ENCODE peak calls at places on chromosomes 2 and 18, in seven cellular contexts. L is trophoblast cell, Q is neuronal stem cell, Z is IMR-90, C is mesenchymal stem cell, B is mesendoderm, J is H1. O is an unnamed sample.

GRCh38 chr2:29114841-29115609 is at the start of gene CLIP4:
- DNase-seq in J (no peak), C (peak), Q (no peak), Z (peak), B (no peak), L (no peak), O (no peak)

GRCh38 chr2:147051248-147051647 is 793.6 kb upstream of the ACVR2A start:
- DNase-seq in C (no peak), Z (no peak), L (no peak), Q (no peak), B (no peak), J (no peak), O (no peak)

GRCh38 chr18:8367217-8367988 is 241.8 kb upstream of the RAB12 start:
- DNase-seq in Z (no peak), B (peak), L (peak), C (peak), J (peak), Q (peak), O (peak)

GRCh38 chr2:234269769-234270204 is 219.3 kb downstream of the SPP2 start:
- DNase-seq in J (no peak), C (peak), B (no peak), Z (peak), Q (no peak), L (peak), O (no peak)

GRCh38 chr18:9025104-9025838 is 77.2 kb upstream of the NDUFV2 start:
- DNase-seq in Z (peak), B (no peak), J (no peak), C (no peak), Q (no peak), L (no peak), O (no peak)

GRCh38 chr2:133867131-133867530 is 298.9 kb upstream of the NCKAP5 start:
- DNase-seq in Z (peak), L (no peak), Q (no peak), C (no peak), J (no peak), B (no peak), O (no peak)

GRCh38 chr2:198900141-198900540 is 557.6 kb downstream of the SATB2 start:
- DNase-seq in B (no peak), L (no peak), C (no peak), Z (no peak), Q (no peak), J (no peak), O (no peak)

GRCh38 chr2:174048238-174048637 is 83.1 kb upstream of the SP3 start:
- DNase-seq in Z (no peak), J (no peak), Q (no peak), B (no peak), C (no peak), L (no peak), O (no peak)

GRCh38 chr2:189022002-189022401 is 47.8 kb downstream of the COL3A1 start:
- DNase-seq in B (no peak), J (no peak), C (peak), L (no peak), Z (peak), Q (no peak), O (no peak)

GRCh38 chr2:16111838-16112210 is 171.5 kb downstream of the MYCN start:
- DNase-seq in B (no peak), C (no peak), L (no peak), Z (no peak), Q (no peak), J (no peak), O (no peak)

GRCh38 chr2:15521782-15522181 is 39.4 kb downstream of the NBAS start:
- DNase-seq in L (no peak), C (no peak), B (no peak), J (no peak), Q (no peak), Z (peak), O (no peak)

GRCh38 chr2:197286805-197287595 is 23.6 kb downstream of the ANKRD44 start:
- DNase-seq in B (no peak), Q (no peak), C (peak), Z (peak), J (no peak), L (no peak), O (no peak)

GRCh38 chr2:193837368-193837767 is 1642.6 kb upstream of the TMEFF2 start:
- DNase-seq in L (no peak), C (no peak), J (no peak), Z (no peak), B (no peak), Q (no peak), O (no peak)

GRCh38 chr18:10453261-10453884 is 1.1 kb upstream of the APCDD1 start:
- DNase-seq in Z (no peak), C (no peak), L (no peak), J (no peak), Q (no peak), B (no peak), O (no peak)

GRCh38 chr18:10450986-10451385 is 3.4 kb upstream of the APCDD1 start:
- DNase-seq in B (no peak), C (no peak), L (peak), Q (no peak), J (no peak), Z (no peak), O (no peak)

GRCh38 chr18:10444314-10445006 is 10.0 kb upstream of the APCDD1 start:
- DNase-seq in J (no peak), C (no peak), B (no peak), Z (peak), L (no peak), Q (no peak), O (no peak)

GRCh38 chr18:10453885-10454772 is at the start of gene APCDD1:
- DNase-seq in J (no peak), C (peak), B (peak), Z (no peak), L (peak), Q (peak), O (peak)

DNA sequence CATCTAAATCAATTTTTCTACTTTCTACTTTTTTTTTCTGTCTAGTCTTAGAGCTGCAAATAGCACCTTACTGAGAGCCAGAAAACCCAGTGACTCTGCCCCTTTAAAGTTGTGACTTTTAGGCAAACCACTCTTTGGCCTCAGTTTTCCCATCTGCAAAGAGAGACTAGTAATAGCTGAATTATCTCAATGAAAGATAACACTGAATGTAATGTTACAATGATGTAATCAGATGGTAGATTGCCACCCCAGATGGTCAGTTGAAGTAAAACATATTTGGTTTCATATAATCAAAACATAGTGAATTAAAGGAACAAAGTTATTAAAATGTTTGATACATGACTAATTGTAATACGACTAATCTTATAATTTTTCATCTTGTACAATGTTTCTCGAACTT is 5.0 kb upstream of the APCDD1 start:
- DNase-seq in C (no peak), Z (peak), J (no peak), L (no peak), Q (no peak), B (no peak), O (no peak)
- H2BK120ac ChIP-seq in C (no peak), Z (no peak), J (no peak), L (no peak), Q (no peak), B (no peak), O (no peak)

GRCh38 chr2:20521193-20521592 is 74.3 kb downstream of the RHOB start:
- DNase-seq in J (no peak), Z (no peak), B (no peak), C (no peak), Q (no peak), L (no peak), O (no peak)
- H2BK120ac ChIP-seq in J (no peak), Z (no peak), B (no peak), C (no peak), Q (no peak), L (no peak), O (no peak)

DNA sequence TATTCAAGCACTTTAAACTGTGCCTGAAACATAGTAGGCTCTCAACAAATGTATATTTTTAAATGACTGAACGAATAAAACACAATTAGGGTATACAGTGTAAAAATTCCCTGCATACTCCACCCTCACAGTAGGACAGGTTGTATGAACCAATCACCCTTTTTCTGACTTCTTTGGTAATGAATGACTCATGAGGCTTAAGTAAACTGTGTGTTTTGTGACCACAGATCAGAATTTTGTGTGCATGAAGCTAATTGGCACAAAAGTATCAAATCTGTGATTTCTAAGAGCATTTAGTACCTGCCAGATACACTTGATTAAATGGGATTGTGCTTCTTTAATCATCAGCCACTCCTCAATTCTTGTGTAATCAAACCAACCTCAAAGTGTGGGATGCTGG is 109.9 kb upstream of the MAP4K3 start:
- DNase-seq in B (no peak), J (no peak), Q (no peak), C (peak), Z (peak), L (no peak), O (no peak)
- H2BK120ac ChIP-seq in B (no peak), J (no peak), Q (no peak), C (no peak), Z (peak), L (no peak), O (no peak)

GRCh38 chr2:19902272-19902730 is 518 bp upstream of the TTC32 start:
- DNase-seq in Q (no peak), C (no peak), L (no peak), J (no peak), B (no peak), Z (no peak), O (no peak)

GRCh38 chr2:19900536-19901200 is 1.1 kb downstream of the TTC32 start:
- DNase-seq in J (no peak), C (peak), Z (no peak), B (peak), Q (no peak), L (no peak), O (no peak)

GRCh38 chr2:19899853-19900525 is 1.8 kb downstream of the TTC32 start:
- DNase-seq in Z (no peak), J (no peak), Q (no peak), C (peak), L (no peak), B (no peak), O (no peak)

GRCh38 chr2:19901458-19902271 is at the start of gene TTC32:
- DNase-seq in L (peak), Z (peak), Q (peak), B (peak), C (peak), J (peak), O (peak)

GRCh38 chr2:19901201-19901457 is 654 bp downstream of the TTC32 start:
- DNase-seq in C (no peak), Z (no peak), B (no peak), J (no peak), L (peak), Q (no peak), O (no peak)
- H2BK120ac ChIP-seq in C (no peak), Z (no peak), B (no peak), J (no peak), L (peak), Q (no peak), O (no peak)

GRCh38 chr2:113711857-113712256 is 44.6 kb downstream of the SLC35F5 start:
- DNase-seq in L (no peak), C (no peak), J (no peak), B (no peak), Q (no peak), Z (no peak), O (no peak)

GRCh38 chr2:113709022-113709421 is 47.4 kb downstream of the SLC35F5 start:
- DNase-seq in Z (no peak), Q (no peak), C (no peak), J (no peak), B (no peak), L (no peak), O (no peak)

GRCh38 chr2:113705982-113706523 is 50.4 kb downstream of the SLC35F5 start:
- DNase-seq in J (no peak), C (no peak), B (no peak), Z (no peak), L (no peak), Q (no peak), O (no peak)

GRCh38 chr2:113703404-113704299 is 52.8 kb downstream of the SLC35F5 start:
- DNase-seq in C (no peak), L (no peak), B (no peak), J (no peak), Q (no peak), Z (no peak), O (no peak)

GRCh38 chr2:113707106-113707505 is 49.3 kb downstream of the SLC35F5 start:
- DNase-seq in Q (no peak), Z (peak), L (no peak), C (peak), B (no peak), J (no peak), O (no peak)
- H2BK120ac ChIP-seq in Q (no peak), Z (no peak), L (no peak), C (no peak), B (no peak), J (no peak), O (no peak)

GRCh38 chr2:182895169-182895568 is 28.7 kb upstream of the FRZB start:
- DNase-seq in L (no peak), Q (no peak), J (no peak), C (no peak), Z (no peak), B (no peak), O (no peak)
- H2BK120ac ChIP-seq in L (no peak), Q (no peak), J (no peak), C (no peak), Z (no peak), B (no peak), O (no peak)

DNA sequence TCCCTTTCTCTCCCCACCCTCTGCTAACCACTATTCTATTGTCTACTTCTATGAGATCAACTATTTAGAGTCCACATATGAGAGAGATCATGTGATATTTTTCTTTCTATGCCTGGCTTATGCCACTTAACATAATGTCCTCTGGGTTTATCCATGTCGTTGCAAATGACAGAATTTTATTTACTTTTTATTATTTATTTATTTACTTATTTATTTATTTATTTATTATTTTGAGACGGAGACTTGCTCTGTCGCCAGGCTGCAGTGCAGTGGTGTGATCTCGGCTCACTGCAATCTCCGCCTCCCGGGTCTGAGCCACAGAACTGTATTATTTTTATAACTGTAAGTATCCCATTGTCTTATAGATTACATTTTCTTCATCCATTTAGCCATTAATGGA is 443.4 kb upstream of the CDH19 start:
- DNase-seq in L (no peak), C (no peak), B (no peak), J (no peak), Z (no peak), Q (no peak), O (no peak)
- H2BK120ac ChIP-seq in L (no peak), C (no peak), B (no peak), J (no peak), Z (no peak), Q (no peak), O (no peak)